ENCODE peak calls at places on chromosome 22, in five cellular contexts. R is stimulated activated CD8-positive, alpha-beta memory T cell treated with anti-CD3 and anti-CD28 coated beads, Interleukin-7, amount 100 ng/mL, for 4 hours; J is activated CD8-positive, alpha-beta memory T cell treated with anti-CD3 and anti-CD28 coated beads, Interleukin-2, amount 50 U/mL, for 48 hours; I is stimulated activated CD4-positive, alpha-beta T cell treated with anti-CD3 and anti-CD28 coated beads, Interleukin-12 subunit alpha, Interleukin-12 subunit beta, amount 100 ng/mL, for 4 hours; F is iPS-NIHi11. U is an unnamed sample.

GRCh38 chr22:29524440-29525191 is 28.9 kb downstream of the THOC5 start:
- DNase-seq in R (no peak), J (no peak), I (peak; percentile 3), F (peak; percentile 55), U (peak; percentile 66)

GRCh38 chr22:46057206-46057605 is 80.2 kb upstream of the WNT7B start:
- DNase-seq in R (no peak), J (peak; percentile 23), I (no peak), F (no peak), U (no peak)

GRCh38 chr22:31230871-31231621 is 18.9 kb downstream of the LIMK2 start:
- DNase-seq in R (no peak), J (no peak), I (peak; percentile 12), F (no peak), U (peak; percentile 62)

GRCh38 chr22:37228106-37229011 is 15.7 kb downstream of the RAC2 start:
- DNase-seq in R (no peak), J (no peak), I (peak; percentile 48), F (no peak), U (no peak)

GRCh38 chr22:46001426-46002106 is 24.6 kb upstream of the WNT7B start:
- DNase-seq in R (no peak), J (no peak), I (no peak), F (no peak), U (no peak)

GRCh38 chr22:26547426-26547825 is 35.2 kb upstream of the TFIP11 start:
- DNase-seq in R (no peak), J (no peak), I (peak; percentile 5), F (no peak), U (no peak)

GRCh38 chr22:21797444-21798221 is 62.0 kb upstream of the YPEL1 start:
- DNase-seq in R (no peak), J (no peak), I (no peak), F (no peak), U (no peak)

GRCh38 chr22:48177591-48177990 is 1415.1 kb downstream of the TBC1D22A start:
- DNase-seq in R (no peak), J (no peak), I (no peak), F (no peak), U (no peak)

GRCh38 chr22:46066691-46067090 is 83.6 kb upstream of the PPARA start:
- DNase-seq in R (no peak), J (no peak), I (no peak), F (no peak), U (no peak)

GRCh38 chr22:42683599-42684283 is 34.5 kb upstream of the CYB5R3 start:
- DNase-seq in R (no peak), J (no peak), I (no peak), F (no peak), U (no peak)

GRCh38 chr22:30866811-30867271 is 101.7 kb downstream of the MORC2 start:
- DNase-seq in R (no peak), J (no peak), I (no peak), F (peak; percentile 52), U (peak; percentile 49)

GRCh38 chr22:44895296-44896055 is 114.3 kb downstream of the PHF21B start:
- DNase-seq in R (no peak), J (peak; percentile 41), I (no peak), F (peak; percentile 6), U (no peak)

GRCh38 chr22:17368727-17369552 is at the start of gene CECR2:
- DNase-seq in R (no peak), J (peak; percentile 53), I (peak; percentile 1), F (peak; percentile 81), U (peak; percentile 82)

GRCh38 chr22:30078320-30079311 is 1.6 kb upstream of the HORMAD2 start:
- DNase-seq in R (no peak), J (no peak), I (no peak), F (no peak), U (no peak)

GRCh38 chr22:39030705-39031104 is 9.8 kb downstream of the APOBEC3D start:
- DNase-seq in R (no peak), J (no peak), I (no peak), F (no peak), U (no peak)

GRCh38 chr22:33299245-33299956 is 241.2 kb upstream of the SYN3 start:
- DNase-seq in R (no peak), J (no peak), I (no peak), F (no peak), U (no peak)

GRCh38 chr22:26995222-26995621 is 337.8 kb downstream of the MIAT start:
- DNase-seq in R (no peak), J (no peak), I (no peak), F (no peak), U (no peak)

GRCh38 chr22:50711446-50712340 is 26.3 kb upstream of the ACR start:
- DNase-seq in R (no peak), J (no peak), I (no peak), F (no peak), U (no peak)

GRCh38 chr22:17401728-17402127 is 32.5 kb downstream of the CECR2 start:
- DNase-seq in R (no peak), J (no peak), I (no peak), F (no peak), U (no peak)

GRCh38 chr22:28112548-28113043 is 193.5 kb upstream of the PITPNB start:
- DNase-seq in R (no peak), J (no peak), I (no peak), F (no peak), U (peak; percentile 51)